ENCODE peak calls at places on chromosomes 4 and X, in four cellular contexts. S, E, P and A are unnamed samples.

GRCh38 chr4:77010841-77011354 is 61.3 kb downstream of the SEPTIN11 start:
- DNase-seq in S (no peak), E (no peak), P (no peak), A (no peak)

GRCh38 chr4:74117024-74117534 is 18.1 kb upstream of the CXCL2 start:
- DNase-seq in S (no peak), E (peak; percentile 32), P (no peak), A (peak; percentile 54)

GRCh38 chrX:16882702-16883486 is 12.7 kb upstream of the RBBP7 start:
- DNase-seq in S (no peak), E (peak; percentile 50), P (no peak), A (peak; percentile 64)

GRCh38 chr4:122309988-122310626 is 68.7 kb upstream of the ADAD1 start:
- DNase-seq in S (no peak), E (no peak), P (no peak), A (no peak)

GRCh38 chr4:57098415-57098814 is 11.8 kb downstream of the IGFBP7 start:
- DNase-seq in S (no peak), E (no peak), P (no peak), A (no peak)

GRCh38 chrX:118459494-118459893 is 36.1 kb upstream of the DOCK11 start:
- DNase-seq in S (no peak), E (no peak), P (no peak), A (no peak)

GRCh38 chr4:40576651-40577480 is 52.8 kb downstream of the RBM47 start:
- DNase-seq in S (no peak), E (peak; percentile 49), P (no peak), A (peak; percentile 48)

GRCh38 chrX:39409246-39409917 is 608.1 kb downstream of the MID1IP1 start:
- DNase-seq in S (no peak), E (no peak), P (no peak), A (no peak)

GRCh38 chr4:55475394-55476243 is 71.1 kb downstream of the CLOCK start:
- DNase-seq in S (no peak), E (no peak), P (no peak), A (no peak)

GRCh38 chr4:11702886-11703555 is 274.3 kb upstream of the HS3ST1 start:
- DNase-seq in S (no peak), E (no peak), P (no peak), A (no peak)

GRCh38 chr4:11698846-11699590 is 270.3 kb upstream of the HS3ST1 start:
- DNase-seq in S (peak; percentile 68), E (no peak), P (no peak), A (no peak)

GRCh38 chr4:11700751-11701226 is 272.1 kb upstream of the HS3ST1 start:
- DNase-seq in S (no peak), E (no peak), P (no peak), A (no peak)

GRCh38 chr4:11704136-11704535 is 275.4 kb upstream of the HS3ST1 start:
- DNase-seq in S (no peak), E (no peak), P (no peak), A (no peak)

GRCh38 chr4:11701978-11702377 is 273.3 kb upstream of the HS3ST1 start:
- DNase-seq in S (no peak), E (no peak), P (no peak), A (no peak)
- TF ChIP-seq CTCF in S (no peak), E (no peak), P (peak; percentile 27), A (no peak)

DNA sequence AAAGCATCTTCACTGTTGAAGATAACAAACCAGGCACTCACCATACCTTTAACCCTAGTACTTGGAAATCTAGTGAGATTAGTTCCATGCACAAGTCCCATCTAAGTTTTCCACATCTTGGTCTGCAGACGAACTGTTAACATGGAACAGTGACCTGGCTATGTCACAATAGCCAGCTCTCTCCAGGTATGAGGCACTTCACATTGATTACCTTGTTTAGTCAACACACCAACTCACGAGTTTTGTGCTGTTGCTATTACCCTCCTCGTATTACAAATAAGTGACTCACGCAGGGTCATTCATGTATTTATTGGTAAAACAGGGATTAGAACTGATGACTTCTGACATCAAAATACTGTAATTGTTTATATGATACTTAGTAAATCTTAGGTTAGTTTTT is 36.4 kb upstream of the FRAS1 start:
- DNase-seq in S (no peak), E (no peak), P (no peak), A (no peak)
- H3K27ac ChIP-seq in S (no peak overlapping the region), E (no peak overlapping the region), P (no peak overlapping the region), A (no peak overlapping the region)

GRCh38 chrX:104564335-104564734 is 1.7 kb upstream of the IL1RAPL2 start:
- DNase-seq in S (no peak), E (no peak), P (no peak), A (no peak)

GRCh38 chrX:104567506-104567905 is 1.5 kb downstream of the IL1RAPL2 start:
- DNase-seq in S (no peak), E (no peak), P (no peak), A (no peak)

GRCh38 chrX:104564921-104565703 is 887 bp upstream of the IL1RAPL2 start:
- DNase-seq in S (no peak), E (no peak), P (no peak), A (no peak)

GRCh38 chrX:104566921-104567501 is 1.0 kb downstream of the IL1RAPL2 start:
- DNase-seq in S (no peak), E (no peak), P (no peak), A (no peak)

GRCh38 chrX:104565791-104566687 is at the start of gene IL1RAPL2:
- DNase-seq in S (no peak), E (no peak), P (peak; percentile 23), A (peak; percentile 43)
- H3K4me3 ChIP-seq in S (peak within 1 kb of the TSS; percentile 13), E (peak within 1 kb of the TSS; percentile 44), P (peak within 1 kb of the TSS; percentile 45), A (peak within 1 kb of the TSS; percentile 49)

GRCh38 chr4:147933316-147933715 is 201.4 kb downstream of the ARHGAP10 start:
- DNase-seq in S (no peak), E (no peak), P (no peak), A (no peak)
- TF ChIP-seq CTCF in S (no peak), E (peak; percentile 31), P (no peak), A (peak; percentile 29)

GRCh38 chr4:187711586-187711985 is 284.0 kb upstream of the ZFP42 start:
- DNase-seq in S (no peak), E (no peak), P (no peak), A (no peak)
- H3K27ac ChIP-seq in S (no peak overlapping the region), E (no peak overlapping the region), P (no peak overlapping the region), A (no peak overlapping the region)

GRCh38 chrX:106726485-106727437 is at the start of gene RNF128:
- DNase-seq in S (peak; percentile 38), E (no peak), P (peak; percentile 29), A (no peak)
- H3K4me3 ChIP-seq in S (peak within 1 kb of the TSS; percentile 32), E (peak within 1 kb of the TSS; percentile 66), P (peak within 1 kb of the TSS; percentile 68), A (peak within 1 kb of the TSS; percentile 44)

DNA sequence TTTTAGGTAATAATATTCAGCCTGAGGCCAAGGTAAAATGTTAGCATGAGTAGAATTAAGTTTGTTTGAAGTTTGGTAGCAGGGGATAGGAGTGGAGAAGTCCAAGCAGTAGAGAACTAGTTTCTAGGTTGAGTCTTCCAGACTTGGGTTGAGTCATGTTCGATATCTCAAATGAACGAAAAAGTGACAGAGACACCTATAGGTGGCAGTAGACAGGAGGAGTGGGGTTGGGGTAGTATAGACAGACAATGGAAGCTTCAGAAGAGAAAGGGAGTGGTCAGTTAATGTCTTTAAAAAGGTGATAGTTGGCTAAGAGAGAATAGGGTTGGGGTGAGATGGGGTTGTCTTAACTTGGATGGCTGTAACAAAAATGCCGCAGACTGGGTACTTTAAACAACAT is 58.7 kb upstream of the EMCN start:
- DNase-seq in S (no peak), E (no peak), P (no peak), A (no peak)
- TF ChIP-seq CTCF in S (no peak), E (no peak), P (peak; percentile 33), A (no peak)

GRCh38 chr4:137541181-137541580 is 8.9 kb upstream of the PCDH18 start:
- DNase-seq in S (no peak), E (no peak), P (no peak), A (no peak)
- H3K27ac ChIP-seq in S (no peak overlapping the region), E (no peak overlapping the region), P (no peak overlapping the region), A (no peak overlapping the region)

GRCh38 chrX:77639820-77640219 is 146.2 kb downstream of the ATRX start:
- DNase-seq in S (no peak), E (no peak), P (no peak), A (no peak)

GRCh38 chrX:77640702-77641101 is 145.3 kb downstream of the ATRX start:
- DNase-seq in S (no peak), E (no peak), P (no peak), A (no peak)

GRCh38 chrX:77638397-77638796 is 147.6 kb downstream of the ATRX start:
- DNase-seq in S (no peak), E (no peak), P (no peak), A (no peak)

DNA sequence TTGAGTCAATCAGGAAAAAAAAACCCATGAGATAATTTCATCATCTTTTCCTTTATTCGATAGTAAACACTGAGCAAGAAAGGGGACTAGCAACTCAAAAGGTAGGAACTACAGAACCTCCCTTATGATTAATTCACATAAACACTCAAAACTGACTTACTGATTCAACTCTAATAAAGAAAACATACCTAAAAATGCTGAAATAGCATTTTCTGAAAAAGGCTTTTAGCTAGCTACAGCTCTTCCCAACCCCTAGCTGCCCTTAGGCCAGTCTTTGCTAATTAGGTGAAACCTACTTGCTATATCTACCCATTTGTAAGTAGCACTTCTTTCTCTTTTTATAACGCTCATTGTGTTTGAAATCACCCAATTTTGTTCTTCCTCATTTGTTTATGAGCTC is 150.6 kb downstream of the ATRX start:
- DNase-seq in S (no peak), E (no peak), P (no peak), A (no peak)
- H3K4me3 ChIP-seq in S (no peak overlapping the region), E (no peak overlapping the region), P (no peak overlapping the region), A (no peak overlapping the region)

GRCh38 chr4:140600408-140600807 is 31.6 kb upstream of the UCP1 start:
- DNase-seq in S (no peak), E (no peak), P (no peak), A (no peak)

GRCh38 chr4:140595065-140595464 is 26.3 kb upstream of the UCP1 start:
- DNase-seq in S (no peak), E (no peak), P (no peak), A (no peak)
- TF ChIP-seq CTCF in S (peak; percentile 66), E (peak; percentile 69), P (peak; percentile 82), A (no peak)